ENCODE peak calls at places on chromosomes 1 and 21, in seven cellular contexts. One of them, this sample, is unnamed. For H3K4me1, the result is how much of the 10 kb centered on the place peaks cover.

GRCh38 chr1:36591278-36591677 is 108.6 kb upstream of the CSF3R start:
- DNase-seq in CD8-positive, alpha-beta memory T cell: no peak
- DNase-seq in pancreas: no peak
- DNase-seq in DND-41: no peak
- DNase-seq in ovary: no peak
- DNase-seq in suprapubic skin: no peak
- DNase-seq in colonic mucosa: no peak
- DNase-seq in this sample: no peak

GRCh38 chr1:50251592-50252165 is 143.0 kb downstream of the ELAVL4 start:
- DNase-seq in suprapubic skin: no peak
- DNase-seq in colonic mucosa: no peak
- DNase-seq in ovary: no peak
- DNase-seq in pancreas: no peak
- DNase-seq in CD8-positive, alpha-beta memory T cell: no peak
- DNase-seq in DND-41: no peak
- DNase-seq in this sample: no peak

GRCh38 chr1:15620155-15620545 is 2.9 kb downstream of the DDI2 start:
- DNase-seq in ovary: no peak
- DNase-seq in suprapubic skin: no peak
- DNase-seq in CD8-positive, alpha-beta memory T cell: no peak
- DNase-seq in colonic mucosa: no peak
- DNase-seq in pancreas: no peak
- DNase-seq in DND-41: no peak
- DNase-seq in this sample: no peak

GRCh38 chr1:55868026-55868425 is 652.9 kb upstream of the USP24 start:
- DNase-seq in colonic mucosa: no peak
- DNase-seq in pancreas: no peak
- DNase-seq in suprapubic skin: no peak
- DNase-seq in CD8-positive, alpha-beta memory T cell: no peak
- DNase-seq in ovary: no peak
- DNase-seq in DND-41: no peak
- DNase-seq in this sample: no peak

GRCh38 chr1:5140136-5140535 is 485.7 kb downstream of the AJAP1 start:
- DNase-seq in colonic mucosa: no peak
- DNase-seq in ovary: no peak
- DNase-seq in DND-41: no peak
- DNase-seq in CD8-positive, alpha-beta memory T cell: no peak
- DNase-seq in pancreas: no peak
- DNase-seq in suprapubic skin: no peak
- DNase-seq in this sample: no peak

GRCh38 chr1:226832613-226833012 is 37.8 kb upstream of the PSEN2 start:
- DNase-seq in ovary: no peak
- DNase-seq in pancreas: no peak
- DNase-seq in colonic mucosa: no peak
- DNase-seq in CD8-positive, alpha-beta memory T cell: no peak
- DNase-seq in DND-41: no peak
- DNase-seq in suprapubic skin: no peak
- DNase-seq in this sample: no peak

GRCh38 chr1:64527191-64527590 is 57.3 kb downstream of the CACHD1 start:
- DNase-seq in CD8-positive, alpha-beta memory T cell: no peak
- DNase-seq in suprapubic skin: no peak
- DNase-seq in ovary: no peak
- DNase-seq in colonic mucosa: no peak
- DNase-seq in DND-41: no peak
- DNase-seq in pancreas: no peak
- DNase-seq in this sample: no peak

GRCh38 chr1:231420959-231421615 is 1.0 kb downstream of the EGLN1 start:
- DNase-seq in pancreas: peak
- DNase-seq in suprapubic skin: peak
- DNase-seq in colonic mucosa: peak
- DNase-seq in DND-41: peak
- DNase-seq in ovary: peak
- DNase-seq in CD8-positive, alpha-beta memory T cell: peak
- DNase-seq in this sample: peak

GRCh38 chr1:30748098-30748698 is 9.4 kb downstream of the LAPTM5 start:
- DNase-seq in DND-41: peak
- DNase-seq in CD8-positive, alpha-beta memory T cell: no peak
- DNase-seq in pancreas: no peak
- DNase-seq in ovary: no peak
- DNase-seq in suprapubic skin: no peak
- DNase-seq in colonic mucosa: no peak
- DNase-seq in this sample: no peak

GRCh38 chr1:86991549-86992186 is 77.2 kb downstream of the HS2ST1 start:
- DNase-seq in suprapubic skin: no peak
- DNase-seq in ovary: no peak
- DNase-seq in CD8-positive, alpha-beta memory T cell: no peak
- DNase-seq in pancreas: no peak
- DNase-seq in colonic mucosa: no peak
- DNase-seq in DND-41: no peak
- DNase-seq in this sample: no peak

GRCh38 chr21:39726133-39726532 is 18.9 kb upstream of the IGSF5 start:
- DNase-seq in ovary: no peak
- DNase-seq in pancreas: no peak
- DNase-seq in DND-41: no peak
- DNase-seq in colonic mucosa: no peak
- DNase-seq in CD8-positive, alpha-beta memory T cell: no peak
- DNase-seq in suprapubic skin: no peak
- DNase-seq in this sample: no peak

GRCh38 chr1:174998569-174999215 is 1.1 kb upstream of the CACYBP start:
- DNase-seq in suprapubic skin: no peak
- DNase-seq in pancreas: peak
- DNase-seq in CD8-positive, alpha-beta memory T cell: peak
- DNase-seq in colonic mucosa: peak
- DNase-seq in ovary: no peak
- DNase-seq in DND-41: peak
- DNase-seq in this sample: peak

GRCh38 chr1:31101147-31101502 is 35.6 kb upstream of the PUM1 start:
- DNase-seq in suprapubic skin: no peak
- DNase-seq in DND-41: no peak
- DNase-seq in pancreas: no peak
- DNase-seq in colonic mucosa: peak
- DNase-seq in CD8-positive, alpha-beta memory T cell: no peak
- DNase-seq in ovary: peak
- DNase-seq in this sample: no peak

GRCh38 chr1:244349103-244349531 is 102.6 kb downstream of the ADSS2 start:
- DNase-seq in colonic mucosa: no peak
- DNase-seq in pancreas: no peak
- DNase-seq in DND-41: no peak
- DNase-seq in suprapubic skin: no peak
- DNase-seq in ovary: no peak
- DNase-seq in CD8-positive, alpha-beta memory T cell: no peak
- DNase-seq in this sample: no peak

GRCh38 chr21:23384679-23385078 is 2222.6 kb downstream of the MRPL39 start:
- DNase-seq in CD8-positive, alpha-beta memory T cell: no peak
- DNase-seq in ovary: no peak
- DNase-seq in DND-41: no peak
- DNase-seq in colonic mucosa: no peak
- DNase-seq in suprapubic skin: no peak
- DNase-seq in pancreas: no peak
- DNase-seq in this sample: no peak

GRCh38 chr1:78095618-78096416 is 50.1 kb downstream of the GIPC2 start:
- DNase-seq in CD8-positive, alpha-beta memory T cell: no peak
- DNase-seq in DND-41: no peak
- DNase-seq in suprapubic skin: no peak
- DNase-seq in ovary: no peak
- DNase-seq in pancreas: no peak
- DNase-seq in colonic mucosa: no peak
- DNase-seq in this sample: no peak

GRCh38 chr1:23854568-23854967 is 13.5 kb downstream of the FUCA1 start:
- DNase-seq in CD8-positive, alpha-beta memory T cell: no peak
- DNase-seq in pancreas: no peak
- DNase-seq in DND-41: no peak
- DNase-seq in suprapubic skin: no peak
- DNase-seq in ovary: no peak
- DNase-seq in colonic mucosa: no peak
- DNase-seq in this sample: no peak

GRCh38 chr1:67850151-67850551 is 16.9 kb upstream of the GNG12 start:
- DNase-seq in DND-41: peak
- DNase-seq in suprapubic skin: no peak
- DNase-seq in CD8-positive, alpha-beta memory T cell: no peak
- DNase-seq in colonic mucosa: no peak
- DNase-seq in ovary: no peak
- DNase-seq in pancreas: no peak
- DNase-seq in this sample: no peak

GRCh38 chr1:6108937-6109636 is 63.4 kb downstream of the KCNAB2 start:
- DNase-seq in ovary: no peak
- DNase-seq in CD8-positive, alpha-beta memory T cell: no peak
- DNase-seq in colonic mucosa: no peak
- DNase-seq in suprapubic skin: no peak
- DNase-seq in pancreas: no peak
- DNase-seq in DND-41: peak
- DNase-seq in this sample: peak

GRCh38 chr1:206461602-206462455 is 8.4 kb upstream of the IKBKE start:
- DNase-seq in DND-41: peak
- DNase-seq in ovary: peak
- DNase-seq in pancreas: peak
- DNase-seq in colonic mucosa: peak
- DNase-seq in CD8-positive, alpha-beta memory T cell: peak
- DNase-seq in suprapubic skin: no peak
- DNase-seq in this sample: peak

GRCh38 chr1:66413139-66413755 is 120.7 kb upstream of the SGIP1 start:
- DNase-seq in DND-41: no peak
- DNase-seq in pancreas: no peak
- DNase-seq in suprapubic skin: no peak
- DNase-seq in CD8-positive, alpha-beta memory T cell: no peak
- DNase-seq in ovary: no peak
- DNase-seq in colonic mucosa: no peak
- DNase-seq in this sample: no peak

GRCh38 chr1:232457607-232458006 is 172.3 kb downstream of the SIPA1L2 start:
- DNase-seq in suprapubic skin: no peak
- DNase-seq in ovary: no peak
- DNase-seq in pancreas: no peak
- DNase-seq in colonic mucosa: no peak
- DNase-seq in CD8-positive, alpha-beta memory T cell: peak
- DNase-seq in DND-41: no peak
- DNase-seq in this sample: no peak

GRCh38 chr1:86541859-86542258 is 5.0 kb upstream of the CLCA4 start:
- DNase-seq in pancreas: no peak
- DNase-seq in DND-41: no peak
- DNase-seq in suprapubic skin: no peak
- DNase-seq in colonic mucosa: no peak
- DNase-seq in ovary: no peak
- DNase-seq in CD8-positive, alpha-beta memory T cell: no peak
- DNase-seq in this sample: no peak

GRCh38 chr1:178161516-178161915 is 67.6 kb downstream of the RASAL2 start:
- DNase-seq in colonic mucosa: no peak
- DNase-seq in DND-41: no peak
- DNase-seq in ovary: no peak
- DNase-seq in pancreas: no peak
- DNase-seq in suprapubic skin: no peak
- DNase-seq in CD8-positive, alpha-beta memory T cell: no peak
- DNase-seq in this sample: no peak

GRCh38 chr1:72623299-72623708 is 341.0 kb upstream of the NEGR1 start:
- DNase-seq in ovary: no peak
- DNase-seq in colonic mucosa: no peak
- DNase-seq in suprapubic skin: no peak
- DNase-seq in DND-41: peak
- DNase-seq in CD8-positive, alpha-beta memory T cell: no peak
- DNase-seq in pancreas: peak
- DNase-seq in this sample: no peak

GRCh38 chr1:153697873-153698647 is 19.6 kb downstream of the NPR1 start:
- DNase-seq in pancreas: peak
- DNase-seq in suprapubic skin: peak
- DNase-seq in DND-41: no peak
- DNase-seq in CD8-positive, alpha-beta memory T cell: no peak
- DNase-seq in colonic mucosa: peak
- DNase-seq in ovary: peak
- DNase-seq in this sample: no peak

GRCh38 chr1:59452559-59452958 is 155.7 kb downstream of the FGGY start:
- DNase-seq in ovary: no peak
- DNase-seq in colonic mucosa: no peak
- DNase-seq in pancreas: no peak
- DNase-seq in DND-41: no peak
- DNase-seq in suprapubic skin: no peak
- DNase-seq in CD8-positive, alpha-beta memory T cell: no peak
- DNase-seq in this sample: no peak
- H3K27ac ChIP-seq in ovary: no peak
- H3K27ac ChIP-seq in colonic mucosa: no peak
- H3K27ac ChIP-seq in pancreas: no peak
- H3K27ac ChIP-seq in DND-41: no peak
- H3K27ac ChIP-seq in suprapubic skin: no peak
- H3K27ac ChIP-seq in CD8-positive, alpha-beta memory T cell: no peak
- H3K27ac ChIP-seq in this sample: no peak

GRCh38 chr1:91711504-91712247 is 174.3 kb downstream of the TGFBR3 start:
- DNase-seq in colonic mucosa: no peak
- DNase-seq in CD8-positive, alpha-beta memory T cell: no peak
- DNase-seq in ovary: no peak
- DNase-seq in suprapubic skin: no peak
- DNase-seq in DND-41: no peak
- DNase-seq in pancreas: no peak
- DNase-seq in this sample: no peak
- H3K4me3 ChIP-seq in colonic mucosa: no peak
- H3K4me3 ChIP-seq in CD8-positive, alpha-beta memory T cell: no peak
- H3K4me3 ChIP-seq in ovary: no peak
- H3K4me3 ChIP-seq in suprapubic skin: no peak
- H3K4me3 ChIP-seq in DND-41: no peak
- H3K4me3 ChIP-seq in pancreas: no peak
- H3K4me3 ChIP-seq in this sample: no peak

DNA sequence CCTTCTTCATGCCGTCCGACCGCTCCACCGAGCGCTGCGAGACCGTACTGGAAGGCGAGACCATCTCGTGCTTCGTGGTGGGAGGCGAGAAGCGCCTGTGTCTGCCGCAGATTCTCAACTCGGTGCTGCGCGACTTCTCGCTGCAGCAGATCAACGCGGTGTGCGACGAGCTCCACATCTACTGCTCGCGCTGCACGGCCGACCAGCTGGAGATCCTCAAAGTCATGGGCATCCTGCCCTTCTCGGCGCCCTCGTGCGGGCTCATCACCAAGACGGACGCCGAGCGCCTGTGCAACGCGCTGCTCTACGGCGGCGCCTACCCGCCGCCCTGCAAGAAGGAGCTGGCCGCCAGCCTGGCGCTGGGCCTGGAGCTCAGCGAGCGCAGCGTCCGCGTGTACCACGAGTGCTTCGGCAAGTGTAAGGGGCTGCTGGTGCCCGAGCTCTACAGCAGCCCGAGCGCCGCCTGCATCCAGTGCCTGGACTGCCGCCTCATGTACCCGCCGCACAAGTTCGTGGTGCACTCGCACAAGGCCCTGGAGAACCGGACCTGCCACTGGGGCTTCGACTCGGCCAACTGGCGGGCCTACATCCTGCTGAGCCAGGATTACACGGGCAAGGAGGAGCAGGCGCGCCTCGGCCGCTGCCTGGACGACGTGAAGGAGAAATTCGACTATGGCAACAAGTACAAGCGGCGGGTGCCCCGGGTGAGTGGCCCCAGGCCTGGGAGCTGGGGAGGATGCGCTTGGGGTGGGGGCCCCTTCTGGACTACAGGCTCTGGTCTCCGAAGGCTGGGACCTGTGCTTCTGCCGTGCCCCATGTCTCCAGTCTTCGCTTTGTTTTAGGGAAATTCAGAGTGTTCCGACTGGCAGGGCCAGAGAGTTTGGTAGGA is 1.2 kb downstream of the SKI start:
- DNase-seq in pancreas: peak
- DNase-seq in colonic mucosa: peak
- DNase-seq in ovary: peak
- DNase-seq in suprapubic skin: peak
- DNase-seq in CD8-positive, alpha-beta memory T cell: no peak
- DNase-seq in DND-41: peak
- DNase-seq in this sample: peak
- H3K4me1 ChIP-seq in pancreas: under half
- H3K4me1 ChIP-seq in colonic mucosa: under half
- H3K4me1 ChIP-seq in ovary: under half
- H3K4me1 ChIP-seq in suprapubic skin: half or more
- H3K4me1 ChIP-seq in CD8-positive, alpha-beta memory T cell: under half
- H3K4me1 ChIP-seq in DND-41: half or more
- H3K4me1 ChIP-seq in this sample: under half

GRCh38 chr1:8205771-8206170 is 112.1 kb upstream of the SLC45A1 start:
- DNase-seq in CD8-positive, alpha-beta memory T cell: no peak
- DNase-seq in DND-41: no peak
- DNase-seq in suprapubic skin: no peak
- DNase-seq in ovary: no peak
- DNase-seq in colonic mucosa: no peak
- DNase-seq in pancreas: no peak
- DNase-seq in this sample: no peak
- H3K27ac ChIP-seq in CD8-positive, alpha-beta memory T cell: no peak
- H3K27ac ChIP-seq in DND-41: no peak
- H3K27ac ChIP-seq in suprapubic skin: no peak
- H3K27ac ChIP-seq in ovary: no peak
- H3K27ac ChIP-seq in colonic mucosa: no peak
- H3K27ac ChIP-seq in pancreas: no peak
- H3K27ac ChIP-seq in this sample: no peak

This sample was measured in CD8-positive, alpha-beta T cell.